ENCODE peak calls at places on chromosomes 3 and 15, in six cellular contexts. N is upper lobe of left lung, A is uterus, L is endothelial cell of umbilical vein, I is body of pancreas, U is stomach. Y is an unnamed sample.

GRCh38 chr3:1007890-1008289 is 84.9 kb upstream of the CNTN6 start:
- DNase-seq in L (no peak), A (no peak), I (no peak), U (no peak), N (no peak), Y (no peak)

GRCh38 chr3:126341755-126342150 is 15.5 kb downstream of the KLF15 start:
- DNase-seq in N (peak; percentile 15), I (peak; percentile 1), U (no peak), A (peak; percentile 10), L (no peak), Y (no peak)

GRCh38 chr3:5054098-5054497 is 68.0 kb upstream of the ARL8B start:
- DNase-seq in I (peak; percentile 25), N (peak; percentile 39), L (no peak), A (no peak), U (no peak), Y (no peak)

GRCh38 chr3:14123308-14124222 is 1.1 kb downstream of the CHCHD4 start:
- DNase-seq in U (no peak), L (no peak), I (no peak), A (no peak), N (no peak), Y (no peak)

GRCh38 chr3:177378168-177378567 is 180.9 kb upstream of the TBL1XR1 start:
- DNase-seq in U (no peak), N (no peak), A (no peak), I (no peak), L (no peak), Y (no peak)

GRCh38 chr3:128971421-128971820 is 22.5 kb downstream of the CFAP92 start:
- DNase-seq in N (peak; percentile 63), I (peak; percentile 62), L (no peak), A (peak; percentile 48), U (no peak), Y (no peak)

GRCh38 chr15:52790166-52790708 is at the start of gene ONECUT1:
- DNase-seq in U (peak; percentile 51), A (no peak), I (peak; percentile 83), L (peak; percentile 44), N (peak; percentile 36), Y (peak; percentile 78)

GRCh38 chr15:45612790-45613415 is 21.9 kb upstream of the SQOR start:
- DNase-seq in A (no peak), I (no peak), L (peak; percentile 80), U (no peak), N (no peak), Y (no peak)

GRCh38 chr3:20422391-20422790 is 236.4 kb upstream of the SGO1 start:
- DNase-seq in N (no peak), A (no peak), I (no peak), U (no peak), L (no peak), Y (no peak)

GRCh38 chr3:187986514-187986934 is 167.4 kb upstream of the LPP start:
- DNase-seq in U (no peak), A (no peak), N (peak; percentile 40), I (no peak), L (peak; percentile 84), Y (peak; percentile 88)

GRCh38 chr3:156633335-156633734 is 41.1 kb upstream of the TIPARP start:
- DNase-seq in L (no peak), I (peak; percentile 85), U (no peak), A (peak; percentile 60), N (peak; percentile 70), Y (no peak)

GRCh38 chr3:46921041-46921440 is 43.5 kb downstream of the PTH1R start:
- DNase-seq in A (peak; percentile 4), I (no peak), L (no peak), U (no peak), N (no peak), Y (no peak)

GRCh38 chr15:44264148-44264547 is 24.4 kb upstream of the GOLM2 start:
- DNase-seq in A (no peak), N (no peak), I (peak; percentile 7), U (no peak), L (no peak), Y (no peak)

GRCh38 chr3:188598872-188599271 is 444.9 kb downstream of the LPP start:
- DNase-seq in N (no peak), L (no peak), I (no peak), U (no peak), A (no peak), Y (no peak)

GRCh38 chr15:41490355-41490754 is 3.3 kb upstream of the ITPKA start:
- DNase-seq in A (no peak), U (no peak), N (no peak), L (peak; percentile 85), I (no peak), Y (peak; percentile 99)

GRCh38 chr3:141508067-141508436 is 21.2 kb downstream of the RASA2 start:
- DNase-seq in U (no peak), I (no peak), A (no peak), N (no peak), L (no peak), Y (no peak)

GRCh38 chr3:113293348-113293747 is 82.0 kb downstream of the BOC start:
- DNase-seq in U (no peak), L (no peak), N (no peak), A (no peak), I (no peak), Y (no peak)

GRCh38 chr15:68404056-68404798 is 27.7 kb downstream of the ITGA11 start:
- DNase-seq in A (peak; percentile 15), U (no peak), N (no peak), L (no peak), I (no peak), Y (no peak)

GRCh38 chr3:113035387-113035982 is 44.7 kb downstream of the GTPBP8 start:
- DNase-seq in L (peak; percentile 47), U (peak; percentile 25), N (no peak), A (no peak), I (peak; percentile 48), Y (peak; percentile 50)

GRCh38 chr3:158809642-158810041 is 7.8 kb downstream of the MFSD1 start:
- DNase-seq in A (no peak), L (no peak), N (peak; percentile 35), U (no peak), I (peak; percentile 35), Y (no peak)

GRCh38 chr3:188974856-188975611 is 196.7 kb upstream of the TPRG1 start:
- DNase-seq in U (no peak), N (no peak), L (no peak), I (peak; percentile 30), A (no peak), Y (no peak)

GRCh38 chr3:142232340-142232739 is 7.0 kb upstream of the GK5 start:
- DNase-seq in A (no peak), U (no peak), L (no peak), I (no peak), N (no peak), Y (no peak)

GRCh38 chr3:125019271-125019670 is 36.5 kb downstream of the HEG1 start:
- DNase-seq in U (no peak), A (no peak), L (peak; percentile 6), N (no peak), I (no peak), Y (no peak)

GRCh38 chr3:195612075-195612800 is 28.5 kb upstream of the APOD start:
- DNase-seq in A (peak; percentile 57), N (no peak), I (peak; percentile 62), U (peak; percentile 21), L (no peak), Y (no peak)

GRCh38 chr3:48469046-48469915 is 22.7 kb downstream of the ATRIP start:
- DNase-seq in I (no peak), U (no peak), A (no peak), N (no peak), L (no peak), Y (no peak)
- TF ChIP-seq POLR2A in I (no peak), U (no peak), A (no peak), N (no peak), L (no peak), Y (peak; percentile 3)

DNA sequence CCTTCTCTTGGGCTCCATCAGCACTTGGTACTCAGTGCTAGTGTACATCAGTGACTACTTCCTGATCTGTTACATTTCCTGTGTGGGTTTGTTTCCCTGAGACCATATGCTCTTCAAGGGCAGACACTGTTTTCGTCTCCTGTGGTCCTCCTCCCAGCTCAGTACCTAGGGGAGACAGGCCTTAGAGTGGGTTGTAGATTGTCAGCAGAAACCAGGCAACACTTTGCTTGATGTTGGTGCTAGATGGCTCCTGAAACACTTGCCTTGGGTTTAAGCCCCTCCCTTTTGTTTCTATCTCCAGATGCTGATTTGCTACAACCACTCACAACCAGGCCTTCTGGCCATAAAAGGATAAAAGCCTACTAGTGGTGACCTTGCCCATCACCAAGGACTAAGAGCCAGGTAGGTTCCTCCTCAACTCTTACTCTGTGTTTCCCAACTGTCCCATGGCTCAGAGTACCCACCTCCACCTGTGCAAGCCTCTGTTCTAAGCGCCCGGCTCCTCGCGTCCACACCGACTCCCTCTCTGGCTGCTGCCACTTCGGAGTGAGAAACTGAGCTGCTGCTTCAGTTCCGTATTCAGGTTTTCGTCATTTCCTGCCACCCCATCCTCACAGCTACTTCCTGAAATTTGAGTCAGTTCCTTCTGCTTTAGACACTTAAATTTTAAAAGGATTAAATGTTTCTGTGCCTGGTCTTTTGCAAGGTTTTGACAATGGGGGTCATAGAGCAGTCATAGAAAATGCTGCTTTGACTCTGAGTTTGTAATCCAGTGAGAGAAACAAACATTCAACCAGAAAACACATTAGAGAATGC is at the start of gene HCLS1:
- DNase-seq in A (no peak), I (peak; percentile 63), L (peak; percentile 72), U (peak; percentile 51), N (peak; percentile 78), Y (no peak)
- TF ChIP-seq POLR2A in A (no peak), I (no peak), L (peak; percentile 85), U (no peak), N (no peak), Y (no peak)

GRCh38 chr15:82803793-82804574 is 1.9 kb downstream of the FSD2 start:
- DNase-seq in L (no peak), N (no peak), I (no peak), U (no peak), A (no peak), Y (no peak)

GRCh38 chr15:82808634-82809041 is 790 bp upstream of the WHAMM start:
- DNase-seq in I (no peak), N (no peak), L (no peak), A (no peak), U (no peak), Y (no peak)

GRCh38 chr15:82804575-82804949 is 1.3 kb downstream of the FSD2 start:
- DNase-seq in I (no peak), U (no peak), A (no peak), N (peak; percentile 32), L (no peak), Y (no peak)

GRCh38 chr15:82807920-82808633 is 1.4 kb upstream of the WHAMM start:
- DNase-seq in I (no peak), N (no peak), A (no peak), L (no peak), U (no peak), Y (no peak)

GRCh38 chr15:82805994-82806406 is at the start of gene FSD2:
- DNase-seq in I (no peak), A (no peak), L (no peak), N (peak; percentile 75), U (no peak), Y (no peak)
- TF ChIP-seq POLR2A in I (no peak), A (no peak), L (no peak), N (no peak), U (no peak), Y (no peak)

GRCh38 chr3:50603261-50604109 is 8.1 kb downstream of the CISH start:
- DNase-seq in N (no peak), I (no peak), A (no peak), L (no peak), U (no peak), Y (no peak)
- TF ChIP-seq POLR2A in N (no peak), I (no peak), A (no peak), L (no peak), U (no peak), Y (no peak)

GRCh38 chr3:119293761-119294401 is at the start of gene ARHGAP31:
- DNase-seq in A (peak; percentile 60), I (peak; percentile 68), N (peak; percentile 83), U (peak; percentile 65), L (peak; percentile 90), Y (peak; percentile 54)
- TF ChIP-seq POLR2A in A (no peak), I (no peak), N (no peak), U (no peak), L (no peak), Y (no peak)